ENCODE peak calls at places on chromosomes 5 and 9, in four cellular contexts. A is HepG2, J is K562, H is GM12878. Y is an unnamed sample. For H3K4me1, the result is how much of the 10 kb centered on the place peaks cover.

GRCh38 chr5:79229357-79230174 is 6.4 kb upstream of the JMY start:
- DNase-seq in A (no peak), J (no peak), H (peak), Y (no peak)

GRCh38 chr5:103929310-103930003 is 366.9 kb upstream of the NUDT12 start:
- DNase-seq in A (no peak), J (no peak), H (no peak), Y (no peak)

GRCh38 chr5:16461782-16462181 is 3.8 kb downstream of the ZNF622 start:
- DNase-seq in A (peak), J (no peak), H (no peak), Y (no peak)

GRCh38 chr5:133942589-133943474 is 25.6 kb downstream of the C5orf15 start:
- DNase-seq in A (no peak), J (no peak), H (no peak), Y (no peak)

GRCh38 chr5:111734013-111734412 is 23.0 kb downstream of the NREP start:
- DNase-seq in A (no peak), J (no peak), H (no peak), Y (no peak)

GRCh38 chr5:32329395-32329834 is 16.7 kb upstream of the MTMR12 start:
- DNase-seq in A (peak), J (peak), H (no peak), Y (peak)

GRCh38 chr9:2874001-2874750 is 30.3 kb upstream of the PUM3 start:
- DNase-seq in A (no peak), J (no peak), H (no peak), Y (no peak)

GRCh38 chr5:53779541-53779981 is 219.1 kb downstream of the NDUFS4 start:
- DNase-seq in A (no peak), J (no peak), H (no peak), Y (no peak)

GRCh38 chr9:104934686-104935413 is 6.9 kb upstream of the ABCA1 start:
- DNase-seq in A (no peak), J (no peak), H (no peak), Y (no peak)
- H3K4me1 ChIP-seq in A (under half), J (under half), H (under half), Y (under half)

GRCh38 chr9:114230068-114230467 is 74.7 kb downstream of the COL27A1 start:
- DNase-seq in A (no peak), J (no peak), H (no peak), Y (no peak)

GRCh38 chr9:114228034-114228808 is 72.9 kb downstream of the COL27A1 start:
- DNase-seq in A (no peak), J (no peak), H (no peak), Y (no peak)

GRCh38 chr9:114231218-114232090 is 76.1 kb downstream of the COL27A1 start:
- DNase-seq in A (no peak), J (no peak), H (no peak), Y (no peak)

GRCh38 chr9:114227288-114228033 is 72.1 kb downstream of the COL27A1 start:
- DNase-seq in A (no peak), J (no peak), H (no peak), Y (no peak)

GRCh38 chr9:114229236-114229635 is 73.9 kb downstream of the COL27A1 start:
- DNase-seq in A (no peak), J (no peak), H (no peak), Y (no peak)
- TF ChIP-seq CHD2 in A (no peak), J (no peak), H (no peak), Y (no peak)

DNA sequence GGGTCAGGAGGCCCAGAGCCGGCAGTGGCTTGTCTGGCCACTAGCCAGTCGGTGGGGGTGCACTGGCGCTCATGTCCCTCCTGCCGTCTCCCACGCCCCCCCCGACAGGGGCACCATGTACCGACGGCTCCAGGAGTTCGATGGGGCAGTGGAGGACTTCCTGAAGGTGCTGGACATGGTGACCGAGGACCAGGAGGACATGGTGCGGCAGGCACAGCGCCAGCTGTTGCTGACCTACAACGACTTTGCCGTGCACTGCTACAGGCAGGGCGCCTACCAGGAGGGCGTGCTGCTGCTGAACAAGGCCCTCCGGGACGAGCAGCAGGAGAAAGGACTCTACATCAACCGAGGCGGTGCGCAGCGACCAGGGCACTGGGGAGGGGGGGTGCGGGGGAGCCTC is 8.1 kb downstream of the TTC16 start:
- DNase-seq in A (no peak), J (no peak), H (no peak), Y (no peak)
- TF ChIP-seq JUNB in A (no peak), J (no peak), H (no peak), Y (no peak)

DNA sequence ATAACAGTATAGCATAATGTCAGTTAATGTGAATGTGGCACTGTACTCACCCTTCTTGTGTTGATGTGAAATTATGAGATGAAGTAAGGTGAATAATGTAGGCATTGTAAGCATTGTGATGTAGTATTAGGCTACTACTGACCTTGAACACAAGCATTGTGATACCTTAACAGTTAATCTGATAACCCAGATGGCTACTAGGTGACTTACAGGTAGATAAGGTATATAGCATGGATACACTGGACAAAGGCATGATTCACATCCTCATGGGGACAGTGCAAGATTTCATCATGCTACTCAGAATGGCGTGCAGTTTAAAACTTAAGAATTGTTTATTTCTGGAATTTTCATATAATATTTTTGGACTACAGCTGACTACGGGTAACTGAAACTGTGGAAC is 134.8 kb downstream of the ZCCHC7 start:
- DNase-seq in A (no peak), J (no peak), H (no peak), Y (no peak)
- H3K4me1 ChIP-seq in A (under half), J (under half), H (under half), Y (under half)

DNA sequence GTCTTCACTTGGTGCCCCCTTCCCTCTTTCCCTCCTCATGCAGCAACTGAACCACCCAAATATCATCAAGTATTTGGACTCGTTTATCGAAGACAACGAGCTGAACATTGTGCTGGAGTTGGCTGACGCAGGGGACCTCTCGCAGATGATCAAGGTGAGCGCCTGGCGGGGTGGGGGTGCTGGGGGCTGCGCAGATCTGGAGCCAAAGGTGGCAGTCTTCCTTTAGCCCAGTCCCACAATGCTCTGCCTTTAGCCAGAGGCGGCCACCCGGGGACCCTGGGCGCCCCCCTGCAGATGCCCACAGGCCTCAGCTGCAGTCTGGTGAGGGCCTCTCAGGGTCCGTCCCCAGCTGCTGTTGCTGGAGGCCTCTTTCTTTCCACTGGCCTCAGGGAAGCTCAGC is 63.7 kb downstream of the NEK6 start:
- DNase-seq in A (no peak), J (no peak), H (no peak), Y (no peak)
- TF ChIP-seq CHD2 in A (no peak), J (no peak), H (no peak), Y (no peak)

GRCh38 chr9:129838707-129839259 is 3.5 kb downstream of the USP20 start:
- DNase-seq in A (no peak), J (peak), H (no peak), Y (no peak)

GRCh38 chr9:129834489-129835127 is 467 bp downstream of the C9orf78 start:
- DNase-seq in A (peak), J (peak), H (no peak), Y (no peak)

GRCh38 chr9:129835860-129836223 is 584 bp downstream of the USP20 start:
- DNase-seq in A (no peak), J (peak), H (no peak), Y (no peak)

GRCh38 chr9:129835128-129835859 is at the start of the genes C9orf78 and USP20:
- DNase-seq in A (peak), J (peak), H (peak), Y (peak)

GRCh38 chr9:129836342-129837007 is 1.2 kb downstream of the USP20 start:
- DNase-seq in A (no peak), J (peak), H (no peak), Y (peak)
- TF ChIP-seq JUNB in A (no peak), J (no peak), H (no peak), Y (no peak)